ENCODE peak calls at places on chromosomes 12 and 14, in six cellular contexts. R is upper lobe of right lung, E is COR-L47, X is GM23338, J is Daoy, G is T-helper 17 cell. H is an unnamed sample.

GRCh38 chr14:69712637-69713088 is 54.3 kb upstream of the SRSF5 start:
- DNase-seq in J (no peak), G (no peak), X (peak), R (peak), E (peak), H (no peak)

GRCh38 chr12:52019123-52019770 is 12.5 kb downstream of the TAMALIN start:
- DNase-seq in X (no peak), E (peak), J (no peak), G (no peak), R (no peak), H (no peak)

GRCh38 chr12:18140969-18141368 is 51.0 kb upstream of the RERGL start:
- DNase-seq in J (no peak), X (no peak), G (no peak), R (no peak), E (no peak), H (peak)

GRCh38 chr14:90795744-90796143 is 20.5 kb downstream of the TTC7B start:
- DNase-seq in X (peak), R (no peak), G (no peak), J (peak), E (no peak), H (peak)

GRCh38 chr12:2638273-2639019 is 156.3 kb upstream of the FKBP4 start:
- DNase-seq in J (no peak), X (peak), G (no peak), E (no peak), R (no peak), H (no peak)

GRCh38 chr12:108568653-108569154 is 6.3 kb downstream of the ISCU start:
- DNase-seq in G (peak), X (no peak), E (no peak), J (no peak), R (no peak), H (no peak)

GRCh38 chr14:104114421-104115130 is 23.8 kb upstream of the KIF26A start:
- DNase-seq in R (peak), G (peak), J (peak), E (no peak), X (no peak), H (no peak)

GRCh38 chr14:25090716-25091454 is 40.9 kb upstream of the STXBP6 start:
- DNase-seq in X (peak), R (no peak), E (no peak), G (no peak), J (peak), H (peak)

GRCh38 chr14:98093111-98093510 is 1178.9 kb downstream of the BCL11B start:
- DNase-seq in R (no peak), J (no peak), G (no peak), E (no peak), X (no peak), H (no peak)

GRCh38 chr12:12779529-12779928 is 5.9 kb upstream of the APOLD1 start:
- DNase-seq in E (peak), G (no peak), R (no peak), J (peak), X (no peak), H (peak)

H was measured in cardiac fibroblast.